ENCODE peak calls at places on chromosomes 13 and 19, in four cellular contexts. T is H1, O is H9, X is mesenchymal stem cell. P is an unnamed sample.

GRCh38 chr19:38952395-38953165 is 21.8 kb downstream of the MRPS12 start:
- DNase-seq in T (peak), O (peak), X (peak), P (no peak)

GRCh38 chr19:54937926-54938325 is 9.4 kb downstream of the NLRP7 start:
- DNase-seq in T (no peak), O (no peak), X (no peak), P (no peak)

GRCh38 chr19:34772697-34773554 is at the start of gene ZNF599:
- DNase-seq in T (peak), O (peak), X (peak), P (peak)

GRCh38 chr13:105948143-105948542 is 587.3 kb downstream of the EFNB2 start:
- DNase-seq in T (no peak), O (peak), X (no peak), P (no peak)

GRCh38 chr19:46162731-46163130 is 14.7 kb downstream of the IGFL2 start:
- DNase-seq in T (no peak), O (no peak), X (no peak), P (no peak)

GRCh38 chr19:56201973-56202372 is at the start of gene ZSCAN5C:
- DNase-seq in T (no peak), O (no peak), X (no peak), P (no peak)

GRCh38 chr13:113008841-113009240 is 39.8 kb downstream of the MCF2L start:
- DNase-seq in T (no peak), O (no peak), X (no peak), P (no peak)

GRCh38 chr19:53871448-53871847 is 3.8 kb downstream of the MYADM start:
- DNase-seq in T (no peak), O (no peak), X (peak), P (no peak)

GRCh38 chr13:99859178-99860177 is 112.1 kb downstream of the ZIC5 start:
- DNase-seq in T (no peak), O (no peak), X (no peak), P (no peak)

GRCh38 chr19:55345818-55346724 is 6.4 kb downstream of the KMT5C start:
- DNase-seq in T (no peak), O (no peak), X (no peak), P (no peak)

GRCh38 chr19:50518091-50519005 is 4.6 kb upstream of the ASPDH start:
- DNase-seq in T (peak), O (peak), X (no peak), P (no peak)

GRCh38 chr19:55146648-55147218 is 2.3 kb downstream of the TNNT1 start:
- DNase-seq in T (peak), O (peak), X (no peak), P (no peak)

GRCh38 chr19:30696514-30696913 is 324.3 kb downstream of the ZNF536 start:
- DNase-seq in T (peak), O (peak), X (no peak), P (no peak)

GRCh38 chr19:16620584-16620983 is 7.4 kb downstream of the MED26 start:
- DNase-seq in T (no peak), O (no peak), X (no peak), P (no peak)

GRCh38 chr13:54733639-54734038 is 1705.0 kb downstream of the OLFM4 start:
- DNase-seq in T (no peak), O (peak), X (no peak), P (peak)

GRCh38 chr13:110916671-110917142 is 1.8 kb upstream of the ANKRD10 start:
- DNase-seq in T (no peak), O (no peak), X (peak), P (no peak)

GRCh38 chr13:91058066-91058465 is 289.4 kb upstream of the MIR17HG start:
- DNase-seq in T (no peak), O (peak), X (peak), P (peak)

GRCh38 chr19:10206226-10206873 is 11.6 kb upstream of the DNMT1 start:
- DNase-seq in T (no peak), O (no peak), X (no peak), P (no peak)

GRCh38 chr19:46428278-46429141 is at the start of gene PNMA8C:
- DNase-seq in T (peak), O (peak), X (peak), P (peak)

GRCh38 chr19:1422360-1422759 is 15.0 kb downstream of the DAZAP1 start:
- DNase-seq in T (no peak), O (no peak), X (no peak), P (no peak)

GRCh38 chr19:52670046-52670445 is 31.9 kb upstream of the ZNF83 start:
- DNase-seq in T (no peak), O (no peak), X (no peak), P (no peak)

GRCh38 chr19:16327911-16328823 is 3.5 kb downstream of the KLF2 start:
- DNase-seq in T (no peak), O (no peak), X (peak), P (no peak)

GRCh38 chr19:10402441-10403038 is 802 bp downstream of the CDC37 start:
- DNase-seq in T (no peak), O (no peak), X (peak), P (no peak)

GRCh38 chr13:74870865-74871264 is 611.1 kb downstream of the TBC1D4 start:
- DNase-seq in T (no peak), O (no peak), X (no peak), P (no peak)

GRCh38 chr19:56955637-56956216 is 115.2 kb upstream of the PEG3 start:
- DNase-seq in T (no peak), O (no peak), X (no peak), P (no peak)

GRCh38 chr13:51822106-51822840 is 18.3 kb upstream of the DHRS12 start:
- DNase-seq in T (no peak), O (no peak), X (no peak), P (no peak)

GRCh38 chr19:46999377-46999776 is 20.3 kb upstream of the NPAS1 start:
- DNase-seq in T (no peak), O (no peak), X (no peak), P (no peak)

DNA sequence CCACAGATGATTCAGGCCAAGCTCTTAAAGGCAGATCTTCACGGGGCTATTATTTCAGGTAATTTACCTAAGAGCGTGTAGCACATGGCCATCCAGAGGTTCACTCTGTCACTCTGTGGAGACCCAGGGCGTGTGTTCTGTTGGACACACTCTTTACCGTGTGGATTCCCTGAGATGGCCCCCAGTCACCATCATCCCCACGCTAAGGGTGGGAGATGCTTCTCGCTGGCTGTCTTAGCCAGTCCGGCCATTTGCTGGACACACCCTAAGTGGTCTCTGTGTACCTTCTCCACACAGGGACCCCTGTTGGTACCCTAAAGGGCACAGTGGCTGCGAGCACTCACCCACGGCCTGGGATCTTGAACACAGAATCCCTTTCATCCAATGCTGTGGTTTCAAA is 6.0 kb downstream of the POP4 start:
- DNase-seq in T (no peak), O (no peak), X (no peak), P (no peak)
- H2BK12ac ChIP-seq in T (no peak), O (no peak), X (no peak), P (no peak)

DNA sequence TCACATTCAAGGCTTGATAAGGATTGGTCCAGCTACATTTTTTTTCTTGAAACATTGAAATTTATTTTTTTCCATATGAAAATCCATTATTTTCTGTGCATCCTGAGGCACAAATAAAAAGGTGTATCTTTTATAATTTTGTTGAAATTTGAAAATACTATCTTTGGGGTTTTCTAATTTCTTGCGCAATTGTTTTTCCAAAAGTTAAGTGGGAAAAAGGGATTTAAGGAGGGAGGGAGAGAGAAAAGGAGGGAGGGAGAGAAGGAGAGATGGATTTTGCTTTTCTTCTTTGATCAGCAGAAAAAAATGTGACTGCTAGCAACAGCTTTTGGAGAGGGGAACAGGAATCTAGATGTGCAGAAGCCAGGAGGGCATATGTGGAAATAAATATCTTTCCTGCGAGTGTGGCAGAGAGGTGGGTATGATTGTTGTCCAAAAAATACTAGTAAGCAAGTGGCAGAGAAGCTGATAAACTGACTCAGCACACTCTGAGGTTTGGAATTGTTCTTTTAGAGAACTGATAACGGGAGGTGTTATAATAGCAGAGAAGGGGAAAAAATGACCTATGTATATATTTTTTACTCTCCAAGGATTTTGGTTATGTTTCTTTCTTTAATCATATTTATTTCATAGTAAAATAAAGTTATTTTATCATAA is 61.2 kb upstream of the EDNRB start:
- DNase-seq in T (no peak), O (no peak), X (no peak), P (no peak)
- H2BK120ac ChIP-seq in T (no peak), O (no peak), X (peak), P (no peak)

GRCh38 chr13:27483421-27483820 is 33.1 kb upstream of the MTIF3 start:
- DNase-seq in T (no peak), O (no peak), X (no peak), P (no peak)
- H2AFZ ChIP-seq in T (no peak), O (no peak), X (no peak), P (no peak)

GRCh38 chr13:29536853-29537252 is 58.6 kb downstream of the SLC7A1 start:
- DNase-seq in T (no peak), O (no peak), X (no peak), P (no peak)

GRCh38 chr13:29537736-29538624 is 57.5 kb downstream of the SLC7A1 start:
- DNase-seq in T (no peak), O (no peak), X (no peak), P (no peak)

GRCh38 chr13:29540334-29540733 is 55.2 kb downstream of the SLC7A1 start:
- DNase-seq in T (no peak), O (no peak), X (no peak), P (no peak)

GRCh38 chr13:29539866-29540265 is 55.6 kb downstream of the SLC7A1 start:
- DNase-seq in T (no peak), O (no peak), X (no peak), P (no peak)

DNA sequence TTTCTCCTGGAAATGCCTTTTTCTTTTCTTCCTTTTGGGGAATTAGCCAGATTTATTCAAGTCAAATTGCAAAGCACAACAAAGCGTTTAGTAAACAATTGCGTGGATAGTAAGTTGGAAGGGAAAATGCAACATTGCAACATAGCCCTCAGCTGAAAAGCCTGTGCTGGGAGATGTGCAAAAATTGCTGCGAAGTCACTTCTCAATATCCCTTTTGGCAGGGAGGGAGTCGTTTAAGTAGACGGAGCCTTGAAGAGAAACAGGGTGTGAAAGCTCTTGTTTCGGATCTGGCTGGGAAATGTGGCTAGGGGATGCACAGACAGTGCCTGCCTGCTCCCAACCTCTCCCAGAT is 56.9 kb downstream of the SLC7A1 start:
- DNase-seq in T (no peak), O (no peak), X (peak), P (no peak)
- H2BK12ac ChIP-seq in T (no peak), O (no peak), X (no peak), P (no peak)

GRCh38 chr13:95267662-95268369 is 33.4 kb downstream of the ABCC4 start:
- DNase-seq in T (no peak), O (no peak), X (peak), P (no peak)

GRCh38 chr13:95275322-95276118 is 25.7 kb downstream of the ABCC4 start:
- DNase-seq in T (no peak), O (no peak), X (peak), P (no peak)

GRCh38 chr13:95264225-95264624 is 37.0 kb downstream of the ABCC4 start:
- DNase-seq in T (no peak), O (no peak), X (no peak), P (no peak)

DNA sequence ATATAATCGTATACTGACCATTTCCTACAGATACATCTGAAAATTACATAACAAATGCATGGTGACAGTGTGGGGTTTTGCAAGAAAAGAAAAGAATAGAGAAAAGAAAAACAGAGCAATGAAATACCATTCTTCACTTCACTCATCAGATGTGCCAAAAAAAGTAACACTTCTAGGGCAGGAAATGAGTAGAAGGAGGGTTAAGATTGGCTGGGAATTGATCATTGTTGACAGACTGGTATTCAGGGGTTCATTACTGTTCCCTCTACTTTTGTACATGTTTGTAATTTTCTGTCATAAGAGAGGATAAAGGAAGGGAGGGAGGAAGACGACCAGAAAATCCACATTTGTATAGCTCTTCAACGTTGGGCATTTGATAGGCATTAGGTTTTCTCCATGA is 31.5 kb downstream of the ABCC4 start:
- DNase-seq in T (no peak), O (no peak), X (no peak), P (no peak)
- H2BK120ac ChIP-seq in T (no peak), O (no peak), X (no peak), P (no peak)

P was measured in neuronal stem cell.